ENCODE peak calls at places on chromosomes 2 and 18, in four cellular contexts. J is fibroblast of lung, L is heart right ventricle, S is tibial artery. V is an unnamed sample.

GRCh38 chr2:20138696-20139095 is 86.2 kb downstream of the SDC1 start:
- DNase-seq in J (no peak), L (no peak), S (no peak), V (no peak)

GRCh38 chr18:50399582-50399981 is 24.7 kb downstream of the SKA1 start:
- DNase-seq in J (no peak), L (no peak), S (no peak), V (no peak)

GRCh38 chr2:9590635-9591034 is 35.0 kb upstream of the ADAM17 start:
- DNase-seq in J (peak; percentile 48), L (no peak), S (no peak), V (no peak)

GRCh38 chr2:29042581-29043075 is 31.7 kb downstream of the PCARE start:
- DNase-seq in J (peak; percentile 40), L (no peak), S (no peak), V (no peak)

GRCh38 chr2:30686000-30686399 is 121.2 kb downstream of the CAPN13 start:
- DNase-seq in J (no peak), L (no peak), S (no peak), V (no peak)

GRCh38 chr2:74252036-74252435 is 53.6 kb downstream of the MTHFD2 start:
- DNase-seq in J (no peak), L (no peak), S (peak; percentile 48), V (no peak)

GRCh38 chr2:143231257-143231650 is 102.0 kb downstream of the ARHGAP15 start:
- DNase-seq in J (peak; percentile 37), L (no peak), S (no peak), V (no peak)

GRCh38 chr18:56982756-56983155 is 164.1 kb upstream of the BOD1L2 start:
- DNase-seq in J (no peak), L (no peak), S (no peak), V (no peak)

GRCh38 chr18:69674921-69675405 is 272.7 kb downstream of the CD226 start:
- DNase-seq in J (no peak), L (no peak), S (no peak), V (no peak)

GRCh38 chr2:69549421-69549820 is 94.1 kb downstream of the AAK1 start:
- DNase-seq in J (peak; percentile 72), L (no peak), S (no peak), V (no peak)

GRCh38 chr2:193580176-193580950 is 1385.6 kb upstream of the TMEFF2 start:
- DNase-seq in J (no peak), L (no peak), S (no peak), V (no peak)

GRCh38 chr18:48306838-48307237 is 102.3 kb downstream of the ZBTB7C start:
- DNase-seq in J (no peak), L (no peak), S (no peak), V (no peak)

GRCh38 chr18:21243041-21243431 is 1.0 kb downstream of the GREB1L start:
- DNase-seq in J (peak; percentile 38), L (peak; percentile 4), S (no peak), V (no peak)

GRCh38 chr2:28681216-28681981 is 70.2 kb upstream of the PPP1CB start:
- DNase-seq in J (peak; percentile 79), L (no peak), S (no peak), V (no peak)

GRCh38 chr2:217794133-217794986 is 208.4 kb downstream of the TNS1 start:
- DNase-seq in J (no peak), L (no peak), S (peak; percentile 78), V (no peak)

GRCh38 chr2:140275427-140275826 is 1495.2 kb upstream of the NXPH2 start:
- DNase-seq in J (no peak), L (no peak), S (no peak), V (no peak)

GRCh38 chr18:43620936-43621335 is 343.6 kb upstream of the SYT4 start:
- DNase-seq in J (peak; percentile 16), L (no peak), S (no peak), V (no peak)

GRCh38 chr2:66683599-66683998 is 248.7 kb downstream of the MEIS1 start:
- DNase-seq in J (no peak), L (peak; percentile 36), S (no peak), V (peak; percentile 42)

GRCh38 chr2:53545159-53546055 is 222.2 kb upstream of the CHAC2 start:
- DNase-seq in J (no peak), L (no peak), S (no peak), V (no peak)

GRCh38 chr2:137910641-137911040 is 53.6 kb upstream of the HNMT start:
- DNase-seq in J (peak; percentile 14), L (no peak), S (no peak), V (no peak)

GRCh38 chr18:23852236-23853045 is 162.1 kb upstream of the TTC39C start:
- DNase-seq in J (no peak), L (no peak), S (no peak), V (no peak)

GRCh38 chr2:83364264-83364663 is 1094.8 kb downstream of the SUCLG1 start:
- DNase-seq in J (peak; percentile 15), L (no peak), S (no peak), V (no peak)

GRCh38 chr2:9703085-9703641 is 72.4 kb upstream of the YWHAQ start:
- DNase-seq in J (peak; percentile 76), L (no peak), S (no peak), V (peak; percentile 27)

GRCh38 chr2:157808421-157808820 is 67.7 kb downstream of the ACVR1 start:
- DNase-seq in J (no peak), L (no peak), S (no peak), V (no peak)

GRCh38 chr2:216621292-216621691 is 11.9 kb upstream of the IGFBP2 start:
- DNase-seq in J (no peak), L (no peak), S (no peak), V (no peak)

GRCh38 chr2:167506395-167506794 is 618.1 kb downstream of the XIRP2 start:
- DNase-seq in J (peak; percentile 63), L (no peak), S (no peak), V (no peak)

GRCh38 chr2:59083075-59083792 is 842.1 kb upstream of the FANCL start:
- DNase-seq in J (no peak), L (no peak), S (no peak), V (no peak)

GRCh38 chr2:230000118-230000841 is 68.4 kb downstream of the SLC16A14 start:
- DNase-seq in J (peak; percentile 9), L (no peak), S (no peak), V (no peak)

GRCh38 chr2:236546561-236546961 is 23.1 kb upstream of the ACKR3 start:
- DNase-seq in J (no peak), L (no peak), S (no peak), V (no peak)

GRCh38 chr2:127208313-127208712 is 11.8 kb downstream of the CYP27C1 start:
- DNase-seq in J (peak; percentile 62), L (no peak), S (no peak), V (no peak)

GRCh38 chr2:24493713-24494112 is 2.7 kb downstream of the NCOA1 start:
- DNase-seq in J (no peak), L (no peak), S (no peak), V (no peak)

GRCh38 chr2:174338626-174339570 is 4.1 kb downstream of the SP9 start:
- DNase-seq in J (no peak), L (no peak), S (no peak), V (no peak)

GRCh38 chr2:174338155-174338495 is 3.4 kb downstream of the SP9 start:
- DNase-seq in J (no peak), L (no peak), S (no peak), V (no peak)

GRCh38 chr2:174339971-174340399 is 5.2 kb downstream of the SP9 start:
- DNase-seq in J (no peak), L (no peak), S (no peak), V (no peak)

GRCh38 chr2:174340400-174341300 is 5.9 kb downstream of the SP9 start:
- DNase-seq in J (no peak), L (no peak), S (no peak), V (no peak)

DNA sequence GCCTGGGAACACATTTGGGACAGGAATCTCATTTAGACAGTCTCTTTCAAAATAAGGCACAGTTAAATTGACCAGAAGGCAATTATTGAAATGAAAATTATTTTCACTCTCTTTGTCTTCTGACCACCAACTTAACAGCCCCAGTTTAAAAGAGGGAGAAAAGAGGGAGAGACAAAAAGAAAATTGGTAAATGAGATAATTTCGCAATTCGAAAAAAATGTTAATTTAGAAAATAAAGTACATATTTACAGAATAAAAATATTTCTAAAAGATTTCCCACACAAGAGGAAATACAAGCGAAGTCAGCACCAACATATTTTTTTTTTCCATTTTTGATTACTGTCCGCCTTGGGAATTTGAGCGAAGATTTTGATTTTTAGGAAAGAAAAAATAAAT is 4.8 kb downstream of the SP9 start:
- DNase-seq in J (no peak), L (no peak), S (no peak), V (no peak)
- H3K27me3 ChIP-seq in J (peaks cover 93% of the 10 kb centered on the region), L (peaks cover 100% of the 10 kb centered on the region), S (peaks cover 98% of the 10 kb centered on the region), V (peaks cover 100% of the 10 kb centered on the region)

DNA sequence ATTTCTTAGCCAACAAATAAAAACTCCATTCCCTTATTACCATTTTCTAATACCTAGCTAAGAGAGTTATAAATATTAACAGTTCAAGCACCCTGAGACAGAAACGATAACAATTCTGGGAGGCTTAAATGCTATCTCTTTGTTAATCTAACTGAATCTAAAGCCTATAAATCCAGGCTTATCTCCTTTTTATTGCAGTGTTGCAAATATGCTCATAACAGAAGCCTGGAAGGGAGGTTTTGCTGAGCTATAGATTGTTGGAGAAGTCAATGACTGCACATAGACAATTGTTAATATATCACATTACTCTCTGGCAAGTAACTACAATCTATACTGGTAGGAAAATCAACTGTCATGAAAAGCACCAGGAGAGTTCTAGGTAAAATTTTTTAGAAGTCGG is 30.2 kb downstream of the ATF2 start:
- DNase-seq in J (no peak), L (no peak), S (no peak), V (no peak)
- H3K27me3 ChIP-seq in J (no peaks in the 10 kb centered on the region), L (no peaks in the 10 kb centered on the region), S (no peaks in the 10 kb centered on the region), V (no peaks in the 10 kb centered on the region)

GRCh38 chr2:206263959-206264603 is 10.4 kb upstream of the ZDBF2 start:
- DNase-seq in J (no peak), L (no peak), S (no peak), V (no peak)
- H3K27me3 ChIP-seq in J (peaks cover 39% of the 10 kb centered on the region), L (peaks cover 100% of the 10 kb centered on the region), S (peaks cover 64% of the 10 kb centered on the region), V (peaks cover 100% of the 10 kb centered on the region)

GRCh38 chr2:219525533-219526232 is 11.4 kb downstream of the ASIC4 start:
- DNase-seq in J (peak; percentile 32), L (no peak), S (no peak), V (no peak)
- H3K27me3 ChIP-seq in J (peaks cover 37% of the 10 kb centered on the region), L (peaks cover 82% of the 10 kb centered on the region), S (peaks cover 22% of the 10 kb centered on the region), V (peaks cover 98% of the 10 kb centered on the region)

GRCh38 chr18:55085557-55086285 is 126.5 kb upstream of the CCDC68 start:
- DNase-seq in J (no peak), L (no peak), S (no peak), V (no peak)
- H3K27me3 ChIP-seq in J (peaks cover 4% of the 10 kb centered on the region), L (no peaks in the 10 kb centered on the region), S (no peaks in the 10 kb centered on the region), V (no peaks in the 10 kb centered on the region)

GRCh38 chr2:172088245-172089004 is 3.1 kb downstream of the DLX1 start:
- DNase-seq in J (no peak), L (no peak), S (no peak), V (no peak)
- H3K27me3 ChIP-seq in J (peaks cover 86% of the 10 kb centered on the region), L (peaks cover 100% of the 10 kb centered on the region), S (peaks cover 100% of the 10 kb centered on the region), V (peaks cover 100% of the 10 kb centered on the region)

GRCh38 chr2:8582191-8582849 is 99.5 kb upstream of the ID2 start:
- DNase-seq in J (no peak), L (no peak), S (no peak), V (no peak)
- H3K27me3 ChIP-seq in J (no peaks in the 10 kb centered on the region), L (no peaks in the 10 kb centered on the region), S (no peaks in the 10 kb centered on the region), V (no peaks in the 10 kb centered on the region)

V was measured in left ventricle myocardium inferior.